ENCODE peak calls at places on chromosomes 16 and 17, in six cellular contexts. One of them, this sample, is unnamed. For H3K4me1, the result is how much of the 10 kb centered on the place peaks cover.

GRCh38 chr17:56917559-56918296 is 3.9 kb upstream of the TRIM25 start:
- DNase-seq in psoas muscle: peak
- DNase-seq in cardiac muscle cell: peak
- DNase-seq in upper lobe of right lung: no peak
- DNase-seq in lung: no peak
- DNase-seq in mammary epithelial cell: no peak
- DNase-seq in this sample: no peak

GRCh38 chr17:82957961-82958491 is 118.2 kb upstream of the ZNF750 start:
- DNase-seq in mammary epithelial cell: no peak
- DNase-seq in upper lobe of right lung: peak
- DNase-seq in cardiac muscle cell: no peak
- DNase-seq in psoas muscle: peak
- DNase-seq in lung: no peak
- DNase-seq in this sample: no peak

GRCh38 chr16:69787883-69788282 is 25.8 kb downstream of the WWP2 start:
- DNase-seq in mammary epithelial cell: no peak
- DNase-seq in lung: no peak
- DNase-seq in cardiac muscle cell: no peak
- DNase-seq in upper lobe of right lung: peak
- DNase-seq in psoas muscle: no peak
- DNase-seq in this sample: no peak

GRCh38 chr17:1762906-1763829 is 1.3 kb downstream of the SERPINF1 start:
- DNase-seq in psoas muscle: peak
- DNase-seq in mammary epithelial cell: no peak
- DNase-seq in upper lobe of right lung: no peak
- DNase-seq in lung: no peak
- DNase-seq in cardiac muscle cell: peak
- DNase-seq in this sample: peak

GRCh38 chr17:52648995-52649394 is 490.5 kb upstream of the CA10 start:
- DNase-seq in upper lobe of right lung: no peak
- DNase-seq in lung: no peak
- DNase-seq in mammary epithelial cell: no peak
- DNase-seq in psoas muscle: no peak
- DNase-seq in cardiac muscle cell: no peak
- DNase-seq in this sample: no peak

GRCh38 chr17:1753767-1754429 is 8.0 kb upstream of the SERPINF1 start:
- DNase-seq in cardiac muscle cell: no peak
- DNase-seq in lung: no peak
- DNase-seq in psoas muscle: no peak
- DNase-seq in upper lobe of right lung: peak
- DNase-seq in mammary epithelial cell: no peak
- DNase-seq in this sample: no peak

GRCh38 chr17:826778-827177 is 44.6 kb downstream of the MRM3 start:
- DNase-seq in lung: no peak
- DNase-seq in psoas muscle: no peak
- DNase-seq in upper lobe of right lung: no peak
- DNase-seq in cardiac muscle cell: no peak
- DNase-seq in mammary epithelial cell: no peak
- DNase-seq in this sample: no peak

GRCh38 chr17:59378621-59379194 is 47.3 kb downstream of the YPEL2 start:
- DNase-seq in mammary epithelial cell: no peak
- DNase-seq in cardiac muscle cell: peak
- DNase-seq in lung: no peak
- DNase-seq in upper lobe of right lung: no peak
- DNase-seq in psoas muscle: no peak
- DNase-seq in this sample: no peak

GRCh38 chr17:59002848-59003247 is 103.8 kb downstream of the TRIM37 start:
- DNase-seq in upper lobe of right lung: no peak
- DNase-seq in mammary epithelial cell: peak
- DNase-seq in psoas muscle: no peak
- DNase-seq in cardiac muscle cell: no peak
- DNase-seq in lung: no peak
- DNase-seq in this sample: no peak

GRCh38 chr17:55677449-55677848 is 45.2 kb downstream of the TMEM100 start:
- DNase-seq in mammary epithelial cell: no peak
- DNase-seq in psoas muscle: no peak
- DNase-seq in upper lobe of right lung: no peak
- DNase-seq in lung: no peak
- DNase-seq in cardiac muscle cell: no peak
- DNase-seq in this sample: no peak

GRCh38 chr16:74605746-74606520 is 981 bp downstream of the GLG1 start:
- DNase-seq in lung: no peak
- DNase-seq in upper lobe of right lung: no peak
- DNase-seq in cardiac muscle cell: no peak
- DNase-seq in psoas muscle: no peak
- DNase-seq in mammary epithelial cell: no peak
- DNase-seq in this sample: no peak

GRCh38 chr17:74276051-74276476 is 2.0 kb downstream of the DNAI2 start:
- DNase-seq in psoas muscle: peak
- DNase-seq in cardiac muscle cell: peak
- DNase-seq in mammary epithelial cell: no peak
- DNase-seq in upper lobe of right lung: no peak
- DNase-seq in lung: no peak
- DNase-seq in this sample: peak

GRCh38 chr16:11215935-11216556 is 40.0 kb downstream of the SOCS1 start:
- DNase-seq in upper lobe of right lung: no peak
- DNase-seq in mammary epithelial cell: no peak
- DNase-seq in lung: no peak
- DNase-seq in psoas muscle: no peak
- DNase-seq in cardiac muscle cell: peak
- DNase-seq in this sample: no peak

GRCh38 chr17:78986048-78986648 is 6.4 kb upstream of the LGALS3BP start:
- DNase-seq in psoas muscle: no peak
- DNase-seq in upper lobe of right lung: no peak
- DNase-seq in mammary epithelial cell: no peak
- DNase-seq in lung: no peak
- DNase-seq in cardiac muscle cell: peak
- DNase-seq in this sample: peak

GRCh38 chr16:27582883-27583282 is 32.9 kb downstream of the KATNIP start:
- DNase-seq in lung: no peak
- DNase-seq in mammary epithelial cell: no peak
- DNase-seq in upper lobe of right lung: no peak
- DNase-seq in psoas muscle: no peak
- DNase-seq in cardiac muscle cell: no peak
- DNase-seq in this sample: no peak

GRCh38 chr17:603405-604193 is 111.0 kb downstream of the VPS53 start:
- DNase-seq in lung: no peak
- DNase-seq in upper lobe of right lung: no peak
- DNase-seq in cardiac muscle cell: no peak
- DNase-seq in psoas muscle: no peak
- DNase-seq in mammary epithelial cell: no peak
- DNase-seq in this sample: no peak

GRCh38 chr17:36849871-36850348 is 87.4 kb upstream of the LHX1 start:
- DNase-seq in psoas muscle: no peak
- DNase-seq in mammary epithelial cell: peak
- DNase-seq in cardiac muscle cell: peak
- DNase-seq in upper lobe of right lung: no peak
- DNase-seq in lung: no peak
- DNase-seq in this sample: no peak

GRCh38 chr17:4715071-4715749 is 4.8 kb downstream of the ARRB2 start:
- DNase-seq in mammary epithelial cell: no peak
- DNase-seq in upper lobe of right lung: no peak
- DNase-seq in cardiac muscle cell: no peak
- DNase-seq in psoas muscle: no peak
- DNase-seq in lung: no peak
- DNase-seq in this sample: no peak

GRCh38 chr16:51535591-51535990 is 384.5 kb upstream of the SALL1 start:
- DNase-seq in cardiac muscle cell: no peak
- DNase-seq in upper lobe of right lung: no peak
- DNase-seq in lung: no peak
- DNase-seq in mammary epithelial cell: no peak
- DNase-seq in psoas muscle: no peak
- DNase-seq in this sample: no peak

GRCh38 chr16:55487048-55487803 is 8.2 kb downstream of the MMP2 start:
- DNase-seq in lung: no peak
- DNase-seq in mammary epithelial cell: no peak
- DNase-seq in psoas muscle: peak
- DNase-seq in upper lobe of right lung: no peak
- DNase-seq in cardiac muscle cell: peak
- DNase-seq in this sample: peak

GRCh38 chr17:59851431-59852375 is 41.0 kb downstream of the TUBD1 start:
- DNase-seq in upper lobe of right lung: no peak
- DNase-seq in mammary epithelial cell: peak
- DNase-seq in lung: peak
- DNase-seq in cardiac muscle cell: peak
- DNase-seq in psoas muscle: peak
- DNase-seq in this sample: no peak

GRCh38 chr16:5653789-5654188 is 556.2 kb upstream of the EEF2KMT start:
- DNase-seq in lung: no peak
- DNase-seq in upper lobe of right lung: no peak
- DNase-seq in cardiac muscle cell: no peak
- DNase-seq in mammary epithelial cell: no peak
- DNase-seq in psoas muscle: no peak
- DNase-seq in this sample: no peak

GRCh38 chr16:17519041-17519440 is 48.3 kb upstream of the XYLT1 start:
- DNase-seq in upper lobe of right lung: no peak
- DNase-seq in psoas muscle: no peak
- DNase-seq in cardiac muscle cell: no peak
- DNase-seq in mammary epithelial cell: no peak
- DNase-seq in lung: no peak
- DNase-seq in this sample: no peak

GRCh38 chr17:83128306-83129240 is 49.2 kb downstream of the METRNL start:
- DNase-seq in lung: no peak
- DNase-seq in mammary epithelial cell: no peak
- DNase-seq in cardiac muscle cell: no peak
- DNase-seq in psoas muscle: no peak
- DNase-seq in upper lobe of right lung: peak
- DNase-seq in this sample: no peak

GRCh38 chr16:50238868-50239301 is 27.5 kb upstream of the ADCY7 start:
- DNase-seq in cardiac muscle cell: no peak
- DNase-seq in upper lobe of right lung: no peak
- DNase-seq in lung: peak
- DNase-seq in mammary epithelial cell: no peak
- DNase-seq in psoas muscle: no peak
- DNase-seq in this sample: no peak

DNA sequence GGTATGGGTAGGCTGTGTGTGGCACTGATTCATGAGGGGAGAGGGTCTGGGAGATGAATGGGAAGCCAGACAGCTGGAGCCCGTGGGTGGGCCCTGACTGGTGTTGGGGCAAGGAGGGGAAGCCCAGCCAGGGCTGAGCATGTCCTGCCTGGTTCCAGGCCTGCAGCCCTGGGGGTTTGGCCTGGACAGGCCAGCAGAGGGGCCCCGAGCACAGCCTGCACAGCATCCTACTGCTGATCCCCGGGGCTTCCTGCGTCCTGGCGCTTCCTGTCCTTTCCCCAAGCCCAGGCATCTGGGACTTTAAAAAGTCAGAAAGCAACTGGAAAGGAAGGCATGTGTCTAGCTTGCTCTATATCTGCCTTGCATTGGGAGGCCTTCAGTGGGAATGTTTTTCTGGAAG is 4.6 kb upstream of the MVD start:
- DNase-seq in lung: no peak
- DNase-seq in mammary epithelial cell: no peak
- DNase-seq in cardiac muscle cell: peak
- DNase-seq in psoas muscle: no peak
- DNase-seq in upper lobe of right lung: no peak
- DNase-seq in this sample: no peak
- TF ChIP-seq CTCF in lung: no peak
- TF ChIP-seq CTCF in mammary epithelial cell: no peak
- TF ChIP-seq CTCF in cardiac muscle cell: no peak
- TF ChIP-seq CTCF in psoas muscle: no peak
- TF ChIP-seq CTCF in upper lobe of right lung: no peak
- TF ChIP-seq CTCF in this sample: no peak

GRCh38 chr17:43019418-43019817 is 2.8 kb downstream of the VAT1 start:
- DNase-seq in psoas muscle: no peak
- DNase-seq in cardiac muscle cell: no peak
- DNase-seq in mammary epithelial cell: no peak
- DNase-seq in upper lobe of right lung: no peak
- DNase-seq in lung: no peak
- DNase-seq in this sample: no peak

GRCh38 chr17:43024407-43025289 is at the start of gene RND2:
- DNase-seq in lung: peak
- DNase-seq in cardiac muscle cell: peak
- DNase-seq in upper lobe of right lung: peak
- DNase-seq in mammary epithelial cell: peak
- DNase-seq in psoas muscle: peak
- DNase-seq in this sample: peak

GRCh38 chr17:43020789-43021738 is 1.1 kb downstream of the VAT1 start:
- DNase-seq in psoas muscle: peak
- DNase-seq in cardiac muscle cell: peak
- DNase-seq in lung: peak
- DNase-seq in mammary epithelial cell: peak
- DNase-seq in upper lobe of right lung: peak
- DNase-seq in this sample: peak

GRCh38 chr17:43020030-43020621 is 2.1 kb downstream of the VAT1 start:
- DNase-seq in lung: no peak
- DNase-seq in psoas muscle: no peak
- DNase-seq in cardiac muscle cell: peak
- DNase-seq in mammary epithelial cell: no peak
- DNase-seq in upper lobe of right lung: no peak
- DNase-seq in this sample: no peak

GRCh38 chr17:43021739-43022512 is at the start of gene VAT1:
- DNase-seq in psoas muscle: peak
- DNase-seq in lung: peak
- DNase-seq in upper lobe of right lung: peak
- DNase-seq in cardiac muscle cell: peak
- DNase-seq in mammary epithelial cell: peak
- DNase-seq in this sample: no peak
- H3K27ac ChIP-seq in psoas muscle: peak
- H3K27ac ChIP-seq in lung: peak
- H3K27ac ChIP-seq in upper lobe of right lung: peak
- H3K27ac ChIP-seq in cardiac muscle cell: peak
- H3K27ac ChIP-seq in mammary epithelial cell: peak
- H3K27ac ChIP-seq in this sample: peak

GRCh38 chr17:69222707-69223106 is 5.9 kb downstream of the ABCA10 start:
- DNase-seq in cardiac muscle cell: no peak
- DNase-seq in psoas muscle: no peak
- DNase-seq in lung: no peak
- DNase-seq in upper lobe of right lung: no peak
- DNase-seq in mammary epithelial cell: no peak
- DNase-seq in this sample: no peak

GRCh38 chr17:69227536-69227935 is 1.1 kb downstream of the ABCA10 start:
- DNase-seq in upper lobe of right lung: no peak
- DNase-seq in cardiac muscle cell: no peak
- DNase-seq in mammary epithelial cell: no peak
- DNase-seq in psoas muscle: no peak
- DNase-seq in lung: no peak
- DNase-seq in this sample: no peak

GRCh38 chr17:69228576-69228975 is at the start of gene ABCA10:
- DNase-seq in lung: no peak
- DNase-seq in upper lobe of right lung: no peak
- DNase-seq in cardiac muscle cell: no peak
- DNase-seq in mammary epithelial cell: no peak
- DNase-seq in psoas muscle: no peak
- DNase-seq in this sample: no peak

GRCh38 chr17:69220098-69220497 is 8.5 kb downstream of the ABCA10 start:
- DNase-seq in psoas muscle: no peak
- DNase-seq in upper lobe of right lung: no peak
- DNase-seq in cardiac muscle cell: no peak
- DNase-seq in mammary epithelial cell: no peak
- DNase-seq in lung: no peak
- DNase-seq in this sample: no peak

GRCh38 chr17:69223809-69224208 is 4.8 kb downstream of the ABCA10 start:
- DNase-seq in lung: no peak
- DNase-seq in cardiac muscle cell: peak
- DNase-seq in upper lobe of right lung: no peak
- DNase-seq in psoas muscle: no peak
- DNase-seq in mammary epithelial cell: no peak
- DNase-seq in this sample: no peak
- H3K4me1 ChIP-seq in lung: under half
- H3K4me1 ChIP-seq in cardiac muscle cell: under half
- H3K4me1 ChIP-seq in upper lobe of right lung: under half
- H3K4me1 ChIP-seq in psoas muscle: under half
- H3K4me1 ChIP-seq in mammary epithelial cell: under half
- H3K4me1 ChIP-seq in this sample: under half

GRCh38 chr17:68351395-68351794 is 60.1 kb downstream of the ARSG start:
- DNase-seq in upper lobe of right lung: no peak
- DNase-seq in cardiac muscle cell: peak
- DNase-seq in lung: no peak
- DNase-seq in mammary epithelial cell: no peak
- DNase-seq in psoas muscle: peak
- DNase-seq in this sample: peak
- TF ChIP-seq CTCF in upper lobe of right lung: peak
- TF ChIP-seq CTCF in cardiac muscle cell: peak
- TF ChIP-seq CTCF in lung: no peak
- TF ChIP-seq CTCF in mammary epithelial cell: no peak
- TF ChIP-seq CTCF in psoas muscle: peak
- TF ChIP-seq CTCF in this sample: peak

This sample was measured in right atrium auricular region.